ENCODE peak calls at places on chromosomes 16 and 17, in ten cellular contexts. One of them, this sample, is unnamed.

GRCh38 chr16:84689126-84689525 is 10.7 kb upstream of the USP10 start:
- DNase-seq in uterus: no peak
- DNase-seq in aorta: no peak
- DNase-seq in prostate gland: no peak
- DNase-seq in CD4-positive, alpha-beta T cell: no peak
- DNase-seq in coronary artery: no peak
- DNase-seq in AG04450: peak
- DNase-seq in H9: no peak
- DNase-seq in endothelial cell of umbilical vein: peak
- DNase-seq in esophagus squamous epithelium: no peak
- DNase-seq in this sample: no peak

GRCh38 chr17:39696731-39697130 is 3.1 kb upstream of the ERBB2 start:
- DNase-seq in uterus: no peak
- DNase-seq in endothelial cell of umbilical vein: no peak
- DNase-seq in CD4-positive, alpha-beta T cell: no peak
- DNase-seq in coronary artery: no peak
- DNase-seq in H9: no peak
- DNase-seq in aorta: peak
- DNase-seq in esophagus squamous epithelium: no peak
- DNase-seq in AG04450: no peak
- DNase-seq in prostate gland: no peak
- DNase-seq in this sample: no peak

GRCh38 chr16:15961060-15961511 is 11.7 kb downstream of the ABCC1 start:
- DNase-seq in aorta: no peak
- DNase-seq in AG04450: no peak
- DNase-seq in uterus: no peak
- DNase-seq in endothelial cell of umbilical vein: peak
- DNase-seq in H9: no peak
- DNase-seq in esophagus squamous epithelium: no peak
- DNase-seq in CD4-positive, alpha-beta T cell: peak
- DNase-seq in coronary artery: no peak
- DNase-seq in prostate gland: no peak
- DNase-seq in this sample: no peak

GRCh38 chr16:27463741-27464662 is 62.0 kb downstream of the IL21R start:
- DNase-seq in CD4-positive, alpha-beta T cell: peak
- DNase-seq in esophagus squamous epithelium: no peak
- DNase-seq in uterus: no peak
- DNase-seq in endothelial cell of umbilical vein: no peak
- DNase-seq in aorta: no peak
- DNase-seq in H9: no peak
- DNase-seq in AG04450: no peak
- DNase-seq in prostate gland: no peak
- DNase-seq in coronary artery: no peak
- DNase-seq in this sample: no peak

GRCh38 chr16:3904875-3905274 is 24.4 kb upstream of the CREBBP start:
- DNase-seq in esophagus squamous epithelium: no peak
- DNase-seq in coronary artery: no peak
- DNase-seq in H9: peak
- DNase-seq in uterus: no peak
- DNase-seq in endothelial cell of umbilical vein: no peak
- DNase-seq in CD4-positive, alpha-beta T cell: no peak
- DNase-seq in prostate gland: no peak
- DNase-seq in aorta: no peak
- DNase-seq in AG04450: no peak
- DNase-seq in this sample: no peak

GRCh38 chr17:3917391-3917931 is 1.2 kb upstream of the P2RX1 start:
- DNase-seq in uterus: no peak
- DNase-seq in endothelial cell of umbilical vein: peak
- DNase-seq in aorta: no peak
- DNase-seq in prostate gland: no peak
- DNase-seq in CD4-positive, alpha-beta T cell: no peak
- DNase-seq in coronary artery: no peak
- DNase-seq in H9: no peak
- DNase-seq in AG04450: no peak
- DNase-seq in esophagus squamous epithelium: no peak
- DNase-seq in this sample: no peak

GRCh38 chr16:53369921-53370320 is 64.3 kb upstream of the RBL2 start:
- DNase-seq in CD4-positive, alpha-beta T cell: no peak
- DNase-seq in prostate gland: no peak
- DNase-seq in aorta: no peak
- DNase-seq in esophagus squamous epithelium: no peak
- DNase-seq in AG04450: no peak
- DNase-seq in H9: no peak
- DNase-seq in uterus: no peak
- DNase-seq in endothelial cell of umbilical vein: no peak
- DNase-seq in coronary artery: no peak
- DNase-seq in this sample: no peak

GRCh38 chr16:75244225-75244792 is 7.1 kb downstream of the BCAR1 start:
- DNase-seq in AG04450: no peak
- DNase-seq in endothelial cell of umbilical vein: peak
- DNase-seq in CD4-positive, alpha-beta T cell: no peak
- DNase-seq in esophagus squamous epithelium: no peak
- DNase-seq in coronary artery: no peak
- DNase-seq in aorta: peak
- DNase-seq in uterus: peak
- DNase-seq in prostate gland: no peak
- DNase-seq in H9: no peak
- DNase-seq in this sample: peak

GRCh38 chr16:66741131-66741900 is 10.1 kb downstream of the DYNC1LI2 start:
- DNase-seq in aorta: peak
- DNase-seq in prostate gland: peak
- DNase-seq in coronary artery: peak
- DNase-seq in AG04450: peak
- DNase-seq in uterus: peak
- DNase-seq in endothelial cell of umbilical vein: peak
- DNase-seq in esophagus squamous epithelium: no peak
- DNase-seq in CD4-positive, alpha-beta T cell: no peak
- DNase-seq in H9: no peak
- DNase-seq in this sample: peak

GRCh38 chr16:87317766-87318121 is 552 bp upstream of the C16orf95 start:
- DNase-seq in coronary artery: peak
- DNase-seq in endothelial cell of umbilical vein: no peak
- DNase-seq in uterus: peak
- DNase-seq in H9: no peak
- DNase-seq in prostate gland: no peak
- DNase-seq in CD4-positive, alpha-beta T cell: peak
- DNase-seq in esophagus squamous epithelium: no peak
- DNase-seq in aorta: peak
- DNase-seq in AG04450: peak
- DNase-seq in this sample: no peak

GRCh38 chr17:41464682-41465081 is 2.5 kb downstream of the KRT32 start:
- DNase-seq in endothelial cell of umbilical vein: peak
- DNase-seq in uterus: peak
- DNase-seq in coronary artery: no peak
- DNase-seq in CD4-positive, alpha-beta T cell: no peak
- DNase-seq in H9: no peak
- DNase-seq in prostate gland: peak
- DNase-seq in AG04450: peak
- DNase-seq in aorta: no peak
- DNase-seq in esophagus squamous epithelium: no peak
- DNase-seq in this sample: no peak

GRCh38 chr16:3961449-3961849 is 80.9 kb upstream of the CREBBP start:
- DNase-seq in coronary artery: no peak
- DNase-seq in endothelial cell of umbilical vein: no peak
- DNase-seq in AG04450: no peak
- DNase-seq in CD4-positive, alpha-beta T cell: no peak
- DNase-seq in H9: no peak
- DNase-seq in aorta: no peak
- DNase-seq in uterus: peak
- DNase-seq in prostate gland: no peak
- DNase-seq in esophagus squamous epithelium: no peak
- DNase-seq in this sample: peak

GRCh38 chr16:76614255-76614654 is 337.1 kb downstream of the CNTNAP4 start:
- DNase-seq in CD4-positive, alpha-beta T cell: no peak
- DNase-seq in coronary artery: no peak
- DNase-seq in uterus: no peak
- DNase-seq in esophagus squamous epithelium: no peak
- DNase-seq in AG04450: no peak
- DNase-seq in H9: no peak
- DNase-seq in endothelial cell of umbilical vein: no peak
- DNase-seq in prostate gland: no peak
- DNase-seq in aorta: no peak
- DNase-seq in this sample: no peak

GRCh38 chr17:1398028-1398427 is 2.0 kb downstream of the YWHAE start:
- DNase-seq in prostate gland: no peak
- DNase-seq in endothelial cell of umbilical vein: no peak
- DNase-seq in aorta: no peak
- DNase-seq in AG04450: no peak
- DNase-seq in esophagus squamous epithelium: no peak
- DNase-seq in uterus: no peak
- DNase-seq in H9: no peak
- DNase-seq in CD4-positive, alpha-beta T cell: no peak
- DNase-seq in coronary artery: no peak
- DNase-seq in this sample: no peak

GRCh38 chr16:3823427-3823826 is 57.1 kb downstream of the CREBBP start:
- DNase-seq in H9: no peak
- DNase-seq in prostate gland: no peak
- DNase-seq in CD4-positive, alpha-beta T cell: no peak
- DNase-seq in coronary artery: no peak
- DNase-seq in aorta: no peak
- DNase-seq in esophagus squamous epithelium: no peak
- DNase-seq in AG04450: no peak
- DNase-seq in uterus: no peak
- DNase-seq in endothelial cell of umbilical vein: no peak
- DNase-seq in this sample: no peak

GRCh38 chr17:62665599-62665998 is 38.1 kb downstream of the MRC2 start:
- DNase-seq in esophagus squamous epithelium: no peak
- DNase-seq in coronary artery: no peak
- DNase-seq in aorta: no peak
- DNase-seq in H9: no peak
- DNase-seq in uterus: no peak
- DNase-seq in CD4-positive, alpha-beta T cell: no peak
- DNase-seq in prostate gland: no peak
- DNase-seq in endothelial cell of umbilical vein: no peak
- DNase-seq in AG04450: no peak
- DNase-seq in this sample: no peak

GRCh38 chr16:86046901-86047300 is 147.9 kb downstream of the IRF8 start:
- DNase-seq in aorta: no peak
- DNase-seq in endothelial cell of umbilical vein: no peak
- DNase-seq in CD4-positive, alpha-beta T cell: no peak
- DNase-seq in prostate gland: no peak
- DNase-seq in coronary artery: no peak
- DNase-seq in esophagus squamous epithelium: no peak
- DNase-seq in uterus: no peak
- DNase-seq in H9: no peak
- DNase-seq in AG04450: no peak
- DNase-seq in this sample: no peak

GRCh38 chr16:30526137-30526822 is at the start of gene ZNF768:
- DNase-seq in esophagus squamous epithelium: no peak
- DNase-seq in uterus: peak
- DNase-seq in coronary artery: no peak
- DNase-seq in AG04450: no peak
- DNase-seq in endothelial cell of umbilical vein: peak
- DNase-seq in H9: peak
- DNase-seq in prostate gland: no peak
- DNase-seq in CD4-positive, alpha-beta T cell: no peak
- DNase-seq in aorta: peak
- DNase-seq in this sample: no peak

GRCh38 chr17:77811521-77811920 is 147.0 kb upstream of the TNRC6C start:
- DNase-seq in aorta: no peak
- DNase-seq in coronary artery: no peak
- DNase-seq in H9: peak
- DNase-seq in CD4-positive, alpha-beta T cell: no peak
- DNase-seq in uterus: no peak
- DNase-seq in endothelial cell of umbilical vein: no peak
- DNase-seq in prostate gland: no peak
- DNase-seq in esophagus squamous epithelium: no peak
- DNase-seq in AG04450: no peak
- DNase-seq in this sample: no peak
- H3K27ac ChIP-seq in aorta: peak
- H3K27ac ChIP-seq in coronary artery: peak
- H3K27ac ChIP-seq in H9: no peak
- H3K27ac ChIP-seq in CD4-positive, alpha-beta T cell: no peak
- H3K27ac ChIP-seq in uterus: peak
- H3K27ac ChIP-seq in endothelial cell of umbilical vein: no peak
- H3K27ac ChIP-seq in prostate gland: no peak
- H3K27ac ChIP-seq in esophagus squamous epithelium: peak
- H3K27ac ChIP-seq in AG04450: no peak
- H3K27ac ChIP-seq in this sample: no peak

GRCh38 chr16:185691-186090 is 5.4 kb downstream of the HBQ1 start:
- DNase-seq in aorta: no peak
- DNase-seq in uterus: no peak
- DNase-seq in AG04450: no peak
- DNase-seq in esophagus squamous epithelium: no peak
- DNase-seq in coronary artery: no peak
- DNase-seq in CD4-positive, alpha-beta T cell: no peak
- DNase-seq in endothelial cell of umbilical vein: no peak
- DNase-seq in prostate gland: no peak
- DNase-seq in H9: no peak
- DNase-seq in this sample: no peak
- H3K27ac ChIP-seq in aorta: no peak
- H3K27ac ChIP-seq in uterus: no peak
- H3K27ac ChIP-seq in AG04450: no peak
- H3K27ac ChIP-seq in esophagus squamous epithelium: no peak
- H3K27ac ChIP-seq in coronary artery: no peak
- H3K27ac ChIP-seq in CD4-positive, alpha-beta T cell: no peak
- H3K27ac ChIP-seq in endothelial cell of umbilical vein: no peak
- H3K27ac ChIP-seq in prostate gland: no peak
- H3K27ac ChIP-seq in H9: no peak
- H3K27ac ChIP-seq in this sample: no peak

GRCh38 chr17:49193513-49194296 is 16.7 kb downstream of the GNGT2 start:
- DNase-seq in aorta: peak
- DNase-seq in AG04450: no peak
- DNase-seq in H9: peak
- DNase-seq in endothelial cell of umbilical vein: peak
- DNase-seq in coronary artery: no peak
- DNase-seq in uterus: peak
- DNase-seq in esophagus squamous epithelium: no peak
- DNase-seq in CD4-positive, alpha-beta T cell: no peak
- DNase-seq in prostate gland: peak
- DNase-seq in this sample: peak
- H3K27ac ChIP-seq in aorta: peak
- H3K27ac ChIP-seq in AG04450: no peak
- H3K27ac ChIP-seq in H9: no peak
- H3K27ac ChIP-seq in endothelial cell of umbilical vein: peak
- H3K27ac ChIP-seq in coronary artery: peak
- H3K27ac ChIP-seq in uterus: peak
- H3K27ac ChIP-seq in esophagus squamous epithelium: peak
- H3K27ac ChIP-seq in CD4-positive, alpha-beta T cell: peak
- H3K27ac ChIP-seq in prostate gland: peak
- H3K27ac ChIP-seq in this sample: peak

DNA sequence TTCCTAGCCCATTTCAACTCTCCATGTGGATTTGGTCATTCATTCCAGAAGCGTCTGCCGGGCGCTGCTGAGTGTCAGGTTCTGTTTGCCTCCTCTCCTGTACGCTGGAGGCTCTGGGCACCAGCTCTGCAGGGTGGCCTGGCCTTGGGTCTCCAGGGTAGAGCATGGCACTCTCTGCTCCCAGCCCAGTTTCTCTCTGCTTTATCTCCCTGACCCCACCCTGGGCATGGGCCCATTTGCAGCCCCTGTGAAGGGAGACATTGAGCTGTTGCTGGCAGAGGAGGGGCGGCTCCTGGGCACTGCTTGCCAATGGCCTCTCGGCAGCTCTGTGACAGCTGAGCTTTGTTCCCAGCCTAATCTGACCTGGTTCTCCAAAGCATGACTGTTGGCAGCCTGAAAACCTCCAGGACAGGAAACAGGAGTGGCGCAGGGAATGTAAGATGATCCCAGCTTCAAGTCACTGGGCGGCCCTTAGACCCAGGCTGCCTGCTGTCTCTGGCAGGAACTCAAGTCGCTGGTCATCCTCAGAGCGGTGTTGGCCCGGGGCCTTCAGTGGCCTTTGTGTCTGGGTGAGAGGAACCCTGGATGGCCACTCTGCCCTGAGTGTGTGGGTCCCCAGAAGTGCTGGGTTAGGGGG is 146.8 kb downstream of the SEC14L1 start:
- DNase-seq in esophagus squamous epithelium: no peak
- DNase-seq in endothelial cell of umbilical vein: peak
- DNase-seq in prostate gland: peak
- DNase-seq in aorta: no peak
- DNase-seq in uterus: no peak
- DNase-seq in AG04450: peak
- DNase-seq in H9: peak
- DNase-seq in coronary artery: no peak
- DNase-seq in CD4-positive, alpha-beta T cell: no peak
- DNase-seq in this sample: no peak
- H3K27ac ChIP-seq in esophagus squamous epithelium: peak
- H3K27ac ChIP-seq in endothelial cell of umbilical vein: peak
- H3K27ac ChIP-seq in prostate gland: peak
- H3K27ac ChIP-seq in aorta: peak
- H3K27ac ChIP-seq in uterus: no peak
- H3K27ac ChIP-seq in AG04450: peak
- H3K27ac ChIP-seq in H9: no peak
- H3K27ac ChIP-seq in coronary artery: peak
- H3K27ac ChIP-seq in CD4-positive, alpha-beta T cell: no peak
- H3K27ac ChIP-seq in this sample: no peak